ENCODE peak calls at places on chromosomes 5 and 9, in four cellular contexts. K, E, F and O are unnamed samples.

GRCh38 chr9:4590430-4591122 is 71.5 kb upstream of the PLPP6 start:
- DNase-seq in K (no peak), E (no peak), F (no peak), O (no peak)

GRCh38 chr9:110911659-110912473 is 126.4 kb downstream of the LPAR1 start:
- DNase-seq in K (no peak), E (no peak), F (no peak), O (no peak)

GRCh38 chr9:38233343-38233742 is 159.2 kb upstream of the ALDH1B1 start:
- DNase-seq in K (no peak), E (no peak), F (no peak), O (peak)

GRCh38 chr5:126044111-126044668 is 379.0 kb upstream of the GRAMD2B start:
- DNase-seq in K (no peak), E (no peak), F (no peak), O (peak)

GRCh38 chr9:31674264-31674663 is 710.2 kb upstream of the ACO1 start:
- DNase-seq in K (no peak), E (no peak), F (no peak), O (no peak)

GRCh38 chr5:35640623-35641022 is 23.0 kb downstream of the SPEF2 start:
- DNase-seq in K (no peak), E (no peak), F (no peak), O (no peak)

GRCh38 chr5:56525117-56525516 is 290.2 kb upstream of the MAP3K1 start:
- DNase-seq in K (no peak), E (no peak), F (no peak), O (no peak)

GRCh38 chr9:18437315-18438200 is 36.4 kb upstream of the ADAMTSL1 start:
- DNase-seq in K (no peak), E (peak), F (peak), O (no peak)

GRCh38 chr9:134191455-134192209 is 27.3 kb upstream of the RNU6ATAC start:
- DNase-seq in K (no peak), E (peak), F (no peak), O (no peak)

GRCh38 chr9:114516913-114517312 is 11.6 kb upstream of the WHRN start:
- DNase-seq in K (no peak), E (no peak), F (no peak), O (no peak)